ENCODE peak calls at places on chromosome 7, in five cellular contexts. E, R, U, K and G are unnamed samples.

GRCh38 chr7:45659496-45660139 is 85.5 kb downstream of the ADCY1 start:
- DNase-seq in U (no peak), R (no peak), E (no peak), K (no peak), G (no peak)

GRCh38 chr7:130988443-130988842 is 254.4 kb upstream of the KLF14 start:
- DNase-seq in K (no peak), U (no peak), R (no peak), E (peak; percentile 53), G (no peak)

GRCh38 chr7:13949450-13949849 is 40.0 kb downstream of the ETV1 start:
- DNase-seq in R (no peak), E (no peak), U (no peak), K (peak; percentile 83), G (no peak)

GRCh38 chr7:112201421-112201820 is 4.8 kb downstream of the DOCK4 start:
- DNase-seq in K (no peak), U (no peak), R (no peak), E (no peak), G (no peak)

GRCh38 chr7:47085491-47086275 is 496.2 kb downstream of the TNS3 start:
- DNase-seq in K (no peak), U (no peak), R (no peak), E (no peak), G (no peak)

GRCh38 chr7:132742152-132742551 is 165.9 kb upstream of the PLXNA4 start:
- DNase-seq in R (no peak), E (no peak), K (no peak), U (peak; percentile 69), G (peak; percentile 58)

GRCh38 chr7:44880317-44881018 is 4.9 kb downstream of the PURB start:
- DNase-seq in R (no peak), U (no peak), K (no peak), E (no peak), G (no peak)

GRCh38 chr7:46939558-46939957 is 642.4 kb downstream of the TNS3 start:
- DNase-seq in R (no peak), U (no peak), E (no peak), K (peak; percentile 44), G (no peak)

GRCh38 chr7:155962191-155962967 is 150.1 kb upstream of the SHH start:
- DNase-seq in R (no peak), K (no peak), E (no peak), U (no peak), G (no peak)

GRCh38 chr7:6035165-6035564 is 4.0 kb downstream of the ANKRD61 start:
- DNase-seq in U (no peak), E (no peak), R (no peak), K (no peak), G (no peak)

GRCh38 chr7:36986429-36987362 is 262.4 kb upstream of the AOAH start:
- DNase-seq in K (peak; percentile 69), E (peak; percentile 41), U (peak; percentile 66), R (peak; percentile 63), G (peak; percentile 48)

GRCh38 chr7:47453093-47454056 is 128.5 kb downstream of the TNS3 start:
- DNase-seq in R (peak; percentile 91), E (no peak), U (peak; percentile 85), K (no peak), G (peak; percentile 43)

GRCh38 chr7:128904381-128905197 is 5.9 kb downstream of the KCP start:
- DNase-seq in E (peak; percentile 59), U (no peak), R (no peak), K (no peak), G (no peak)

GRCh38 chr7:157615852-157616251 is 279.0 kb downstream of the DNAJB6 start:
- DNase-seq in R (no peak), U (no peak), K (no peak), E (no peak), G (no peak)

GRCh38 chr7:129845178-129845971 is 107.4 kb downstream of the UBE2H start:
- DNase-seq in U (no peak), R (no peak), E (no peak), K (no peak), G (no peak)

GRCh38 chr7:139360948-139361307 is 1.2 kb downstream of the LUC7L2 start:
- DNase-seq in E (no peak), R (no peak), K (no peak), U (no peak), G (no peak)

GRCh38 chr7:66912195-66912594 is 8.8 kb upstream of the TMEM248 start:
- DNase-seq in R (no peak), U (no peak), E (no peak), K (no peak), G (no peak)

GRCh38 chr7:155007947-155008346 is 5.0 kb upstream of the PAXIP1 start:
- DNase-seq in U (no peak), R (no peak), E (peak; percentile 45), K (peak; percentile 60), G (no peak)

GRCh38 chr7:139901411-139901810 is 72.3 kb downstream of the TBXAS1 start:
- DNase-seq in E (no peak), U (no peak), R (no peak), K (no peak), G (no peak)

GRCh38 chr7:92685146-92686042 is 95.2 kb upstream of the FAM133B start:
- DNase-seq in E (peak; percentile 52), R (no peak), U (no peak), K (no peak), G (no peak)

GRCh38 chr7:92684274-92684673 is 94.1 kb upstream of the FAM133B start:
- DNase-seq in E (no peak), U (no peak), R (no peak), K (no peak), G (no peak)

GRCh38 chr7:92681633-92682032 is 91.4 kb upstream of the FAM133B start:
- DNase-seq in E (no peak), R (no peak), K (no peak), U (no peak), G (no peak)

GRCh38 chr7:92682324-92682723 is 92.1 kb upstream of the FAM133B start:
- DNase-seq in E (no peak), U (no peak), R (no peak), K (no peak), G (no peak)

DNA sequence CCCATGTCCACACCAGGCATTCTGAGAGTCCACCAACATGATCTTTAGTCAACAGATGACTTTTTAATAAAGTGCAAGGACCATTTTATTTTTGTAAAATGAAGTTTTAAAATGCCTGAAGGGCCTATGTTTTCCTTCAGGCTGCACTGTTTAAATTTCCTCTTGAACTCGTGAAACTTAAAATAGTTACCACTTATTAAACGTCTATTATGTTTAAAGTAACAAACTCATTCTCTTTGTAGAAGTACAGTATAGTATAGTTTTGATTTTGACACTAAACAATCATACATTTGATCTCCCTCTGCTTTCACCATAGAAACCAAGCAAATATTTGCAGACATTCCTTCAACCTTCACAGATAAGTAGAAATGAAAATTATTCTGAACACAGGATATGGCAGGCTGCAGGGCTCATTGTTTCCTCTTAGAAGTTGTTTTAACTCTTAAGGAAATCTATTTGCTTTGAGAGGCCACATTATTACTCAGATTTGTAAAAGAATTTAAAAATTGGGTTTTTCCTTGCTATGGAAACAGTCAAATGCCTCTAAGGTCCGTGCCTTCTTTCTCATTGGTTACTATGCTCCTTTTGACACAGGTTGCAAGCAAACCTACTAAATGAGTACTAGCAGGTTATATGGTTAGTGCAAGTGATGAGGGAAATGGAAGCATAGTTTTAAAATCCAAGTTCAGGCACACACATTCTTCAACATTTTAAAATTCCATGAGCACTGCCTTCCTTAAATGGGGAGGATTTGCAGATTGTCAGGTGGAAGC is 92.8 kb upstream of the FAM133B start:
- DNase-seq in R (no peak), K (no peak), E (peak; percentile 53), U (no peak), G (no peak)
- H3K4me1 ChIP-seq in R (no peaks in the 10 kb centered on the region), K (no peaks in the 10 kb centered on the region), E (peaks cover 68% of the 10 kb centered on the region), U (peaks cover 16% of the 10 kb centered on the region), G (peaks cover 26% of the 10 kb centered on the region)

DNA sequence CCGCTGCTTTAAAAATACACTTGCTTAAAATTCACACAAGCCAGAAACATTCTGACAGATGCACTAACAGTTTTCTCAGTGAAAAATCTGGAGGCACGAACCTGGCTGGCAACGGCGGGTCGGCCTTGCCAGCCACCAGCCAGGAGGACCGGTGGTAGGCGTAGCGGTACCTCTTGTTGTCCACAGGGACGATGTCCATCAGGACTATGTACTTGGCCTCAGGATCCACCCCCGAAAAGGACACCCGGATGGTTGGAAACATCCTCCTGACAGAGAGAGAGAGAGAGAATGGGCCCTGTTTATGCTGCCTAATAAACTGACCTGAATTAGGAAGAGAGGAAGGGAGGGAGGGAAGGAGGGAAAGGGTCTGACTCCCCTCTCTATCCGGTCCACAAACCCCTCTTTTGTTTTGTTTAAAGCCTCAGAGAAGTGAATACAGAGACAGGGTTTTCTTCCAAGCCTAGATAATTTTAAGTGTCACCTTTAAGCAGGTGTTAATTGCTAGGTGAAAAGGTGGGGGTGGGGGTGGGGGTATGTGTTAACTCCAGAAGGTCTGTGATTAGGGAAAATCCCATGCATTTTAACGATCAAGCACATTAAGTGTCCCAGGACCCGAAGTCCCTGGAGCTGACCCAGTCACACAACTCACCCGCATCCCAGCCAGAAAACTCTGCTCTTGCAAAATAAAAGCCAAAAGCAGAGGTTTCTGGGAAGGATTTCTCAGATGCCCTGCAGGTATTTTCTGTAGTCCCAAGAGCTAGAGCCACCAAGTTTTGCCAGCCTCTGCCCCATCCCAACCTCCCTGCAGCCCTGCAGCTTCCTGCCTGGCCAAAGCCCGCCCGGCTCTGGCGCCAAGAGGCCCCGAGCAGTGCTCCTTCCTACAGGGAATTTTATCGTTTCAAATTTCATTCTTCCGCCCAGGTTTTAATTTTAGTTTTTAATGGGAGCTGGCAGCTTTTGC is 5.0 kb downstream of the TBX20 start:
- DNase-seq in U (no peak), E (no peak), R (no peak), K (peak; percentile 74), G (no peak)
- H3K4me3 ChIP-seq in U (no peak overlapping the region), E (no peak overlapping the region), R (no peak overlapping the region), K (peak overlapping the region; percentile 83), G (peak overlapping the region; percentile 82)

GRCh38 chr7:7912937-7913336 is 55.7 kb upstream of the GLCCI1 start:
- DNase-seq in U (no peak), K (no peak), E (no peak), R (no peak), G (no peak)

GRCh38 chr7:7909376-7909775 is 59.2 kb upstream of the GLCCI1 start:
- DNase-seq in U (no peak), E (no peak), K (no peak), R (no peak), G (no peak)

GRCh38 chr7:7913506-7913905 is 55.1 kb upstream of the GLCCI1 start:
- DNase-seq in K (no peak), U (no peak), R (no peak), E (no peak), G (no peak)

GRCh38 chr7:7911339-7911738 is 57.3 kb upstream of the GLCCI1 start:
- DNase-seq in K (no peak), R (no peak), U (no peak), E (no peak), G (no peak)

DNA sequence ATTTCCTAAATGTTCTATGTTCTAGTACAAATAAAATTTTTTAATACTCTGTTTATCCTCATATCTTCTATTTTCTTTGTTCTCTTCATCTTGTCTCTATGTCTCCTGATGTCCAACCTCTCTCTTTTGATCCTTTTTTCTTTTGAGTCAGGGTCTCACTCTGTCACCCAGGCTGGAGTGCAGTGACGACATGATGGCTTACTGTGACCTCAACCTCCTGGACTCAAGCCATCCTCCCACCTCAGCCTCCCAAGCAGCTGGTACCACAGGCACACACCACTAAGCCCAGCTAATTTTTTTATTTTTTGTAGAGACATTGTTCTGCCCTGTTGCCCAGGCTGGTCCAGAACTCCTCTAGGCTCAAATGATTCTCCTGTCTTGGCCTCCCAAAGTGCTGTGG is 56.8 kb upstream of the GLCCI1 start:
- DNase-seq in U (no peak), K (no peak), R (no peak), E (no peak), G (no peak)
- H3K4me1 ChIP-seq in U (no peaks in the 10 kb centered on the region), K (no peaks in the 10 kb centered on the region), R (no peaks in the 10 kb centered on the region), E (no peaks in the 10 kb centered on the region), G (no peaks in the 10 kb centered on the region)

DNA sequence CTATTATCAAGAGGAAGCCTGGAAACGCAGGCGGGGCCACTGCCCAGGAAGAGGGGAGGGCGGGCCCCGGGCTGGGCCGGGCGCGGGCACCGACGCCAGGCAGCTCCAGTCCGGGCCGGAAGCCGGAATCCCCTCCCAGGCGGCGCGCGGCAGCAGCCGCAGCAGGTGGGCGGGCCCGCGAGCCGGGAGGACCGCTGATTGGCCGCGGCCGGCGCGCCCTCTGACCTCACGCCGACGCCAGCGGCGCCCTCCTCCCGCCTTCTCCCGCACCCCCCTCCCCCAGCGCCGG is 438 bp downstream of the BCL7B start:
- DNase-seq in R (peak; percentile 97), E (peak; percentile 92), K (peak; percentile 97), U (peak; percentile 97), G (peak; percentile 95)
- H3K4me3 ChIP-seq in R (peak overlapping the region; percentile 79), E (peak overlapping the region; percentile 81), K (peak overlapping the region; percentile 69), U (peak overlapping the region; percentile 73), G (peak overlapping the region; percentile 71)